ENCODE peak calls at places on chromosomes 2 and 18, in nine cellular contexts. G is HCT116; S is left ventricle myocardium inferior; T is neuronal stem cell; H is body of pancreas; W is Karpas-422; V is CD4-positive, CD25-positive, alpha-beta regulatory T cell; R is endodermal cell; N is GM23248. E is an unnamed sample.

GRCh38 chr2:209463226-209463625 is 39.4 kb downstream of the MAP2 start:
- DNase-seq in G (no peak), S (no peak), T (no peak), H (no peak), W (no peak), V (no peak), R (no peak), N (no peak), E (peak; percentile 7)

GRCh38 chr2:241855245-241855887 is 3.3 kb downstream of the PDCD1 start:
- DNase-seq in G (no peak), S (no peak), T (no peak), H (no peak), W (no peak), V (no peak), R (no peak), N (no peak), E (no peak)

GRCh38 chr2:129748653-129749052 is 230.8 kb upstream of the RAB6C start:
- DNase-seq in G (peak; percentile 18), S (no peak), T (no peak), H (peak; percentile 45), W (peak; percentile 65), V (no peak), R (peak; percentile 62), N (no peak), E (no peak)

GRCh38 chr18:37270046-37270665 is 295.4 kb downstream of the CELF4 start:
- DNase-seq in G (no peak), S (peak; percentile 35), T (peak; percentile 89), H (peak; percentile 55), W (peak; percentile 71), V (no peak), R (peak; percentile 88), N (peak; percentile 79), E (peak; percentile 82)

GRCh38 chr18:78611201-78611800 is 368.3 kb upstream of the SALL3 start:
- DNase-seq in G (no peak), S (no peak), T (no peak), H (no peak), W (no peak), V (no peak), R (peak; percentile 23), N (no peak), E (no peak)

GRCh38 chr2:197286805-197287595 is 23.6 kb downstream of the ANKRD44 start:
- DNase-seq in G (no peak), S (no peak), T (no peak), H (peak; percentile 45), W (peak; percentile 55), V (peak; percentile 53), R (no peak), N (peak; percentile 96), E (peak; percentile 93)

GRCh38 chr2:45273412-45274189 is 264.3 kb upstream of the SIX2 start:
- DNase-seq in G (no peak), S (no peak), T (no peak), H (peak; percentile 54), W (no peak), V (no peak), R (no peak), N (no peak), E (no peak)

GRCh38 chr18:77203071-77203470 is 46.6 kb upstream of the GALR1 start:
- DNase-seq in G (no peak), S (no peak), T (no peak), H (no peak), W (no peak), V (no peak), R (peak; percentile 73), N (peak; percentile 44), E (peak; percentile 42)

GRCh38 chr2:183495589-183496267 is 371.5 kb downstream of the NUP35 start:
- DNase-seq in G (no peak), S (no peak), T (no peak), H (no peak), W (peak; percentile 69), V (no peak), R (no peak), N (no peak), E (no peak)

GRCh38 chr2:88903744-88904353 is 212.4 kb downstream of the RPIA start:
- DNase-seq in G (peak; percentile 31), S (no peak), T (peak; percentile 57), H (no peak), W (no peak), V (no peak), R (no peak), N (peak; percentile 58), E (peak; percentile 33)

GRCh38 chr2:152097291-152098032 is 1.4 kb downstream of the CACNB4 start:
- DNase-seq in G (peak; percentile 13), S (no peak), T (peak; percentile 3), H (peak; percentile 14), W (no peak), V (no peak), R (peak; percentile 59), N (peak; percentile 57), E (peak; percentile 76)

GRCh38 chr2:85423525-85423924 is 5.0 kb downstream of the SH2D6 start:
- DNase-seq in G (no peak), S (no peak), T (no peak), H (no peak), W (peak; percentile 42), V (no peak), R (no peak), N (no peak), E (no peak)

GRCh38 chr2:48474599-48475298 is 55.2 kb upstream of the STON1 start:
- DNase-seq in G (no peak), S (no peak), T (no peak), H (no peak), W (no peak), V (no peak), R (no peak), N (no peak), E (peak; percentile 73)

GRCh38 chr18:3305933-3306332 is 44.0 kb downstream of the MYL12B start:
- DNase-seq in G (no peak), S (no peak), T (no peak), H (no peak), W (no peak), V (no peak), R (no peak), N (peak; percentile 41), E (peak; percentile 7)

GRCh38 chr2:111196435-111196834 is 75.7 kb downstream of the BCL2L11 start:
- DNase-seq in G (no peak), S (no peak), T (no peak), H (no peak), W (no peak), V (no peak), R (peak; percentile 14), N (no peak), E (no peak)

GRCh38 chr2:58204195-58204959 is 36.7 kb downstream of the FANCL start:
- DNase-seq in G (no peak), S (no peak), T (no peak), H (no peak), W (no peak), V (no peak), R (no peak), N (no peak), E (no peak)

GRCh38 chr2:69298261-69298660 is 88.8 kb downstream of the GFPT1 start:
- DNase-seq in G (no peak), S (no peak), T (no peak), H (no peak), W (no peak), V (no peak), R (no peak), N (peak; percentile 98), E (peak; percentile 73)
- H3K4me3 ChIP-seq in G (no peak overlapping the region), S (no peak overlapping the region), T (peak overlapping the region; percentile 41), H (no peak overlapping the region), W (no peak overlapping the region), V (no peak overlapping the region), R (no peak overlapping the region), N (peak overlapping the region; percentile 45), E (no peak overlapping the region)

GRCh38 chr2:66567742-66568141 is 132.8 kb downstream of the MEIS1 start:
- DNase-seq in G (no peak), S (no peak), T (no peak), H (no peak), W (peak; percentile 58), V (no peak), R (no peak), N (no peak), E (no peak)
- H3K4me1 ChIP-seq in G (no peaks in the 10 kb centered on the region), S (peaks cover 27% of the 10 kb centered on the region), T (peaks cover 42% of the 10 kb centered on the region), H (peaks cover 54% of the 10 kb centered on the region), W (peaks cover 91% of the 10 kb centered on the region), V (no peaks in the 10 kb centered on the region), R (no peaks in the 10 kb centered on the region), N (peaks cover 17% of the 10 kb centered on the region), E (peaks cover 25% of the 10 kb centered on the region)

GRCh38 chr18:41989508-41989907 is 34.5 kb downstream of the PIK3C3 start:
- DNase-seq in G (no peak), S (no peak), T (no peak), H (no peak), W (no peak), V (no peak), R (no peak), N (no peak), E (no peak)
- H3K4me3 ChIP-seq in G (no peak overlapping the region), S (no peak overlapping the region), T (no peak overlapping the region), H (no peak overlapping the region), W (no peak overlapping the region), V (no peak overlapping the region), R (no peak overlapping the region), N (no peak overlapping the region), E (no peak overlapping the region)

GRCh38 chr2:96207778-96208143 is 866 bp downstream of the STARD7 start:
- DNase-seq in G (no peak), S (no peak), T (no peak), H (no peak), W (no peak), V (no peak), R (no peak), N (no peak), E (peak; percentile 32)

GRCh38 chr2:96207073-96207777 is 1.4 kb downstream of the STARD7 start:
- DNase-seq in G (no peak), S (no peak), T (no peak), H (no peak), W (no peak), V (no peak), R (no peak), N (peak; percentile 69), E (peak; percentile 52)

GRCh38 chr2:96209011-96209728 is 543 bp upstream of the STARD7 start:
- DNase-seq in G (no peak), S (no peak), T (no peak), H (no peak), W (no peak), V (no peak), R (no peak), N (no peak), E (peak; percentile 5)

GRCh38 chr2:96209729-96210085 is 1.1 kb upstream of the STARD7 start:
- DNase-seq in G (no peak), S (no peak), T (no peak), H (no peak), W (no peak), V (no peak), R (no peak), N (no peak), E (no peak)

DNA sequence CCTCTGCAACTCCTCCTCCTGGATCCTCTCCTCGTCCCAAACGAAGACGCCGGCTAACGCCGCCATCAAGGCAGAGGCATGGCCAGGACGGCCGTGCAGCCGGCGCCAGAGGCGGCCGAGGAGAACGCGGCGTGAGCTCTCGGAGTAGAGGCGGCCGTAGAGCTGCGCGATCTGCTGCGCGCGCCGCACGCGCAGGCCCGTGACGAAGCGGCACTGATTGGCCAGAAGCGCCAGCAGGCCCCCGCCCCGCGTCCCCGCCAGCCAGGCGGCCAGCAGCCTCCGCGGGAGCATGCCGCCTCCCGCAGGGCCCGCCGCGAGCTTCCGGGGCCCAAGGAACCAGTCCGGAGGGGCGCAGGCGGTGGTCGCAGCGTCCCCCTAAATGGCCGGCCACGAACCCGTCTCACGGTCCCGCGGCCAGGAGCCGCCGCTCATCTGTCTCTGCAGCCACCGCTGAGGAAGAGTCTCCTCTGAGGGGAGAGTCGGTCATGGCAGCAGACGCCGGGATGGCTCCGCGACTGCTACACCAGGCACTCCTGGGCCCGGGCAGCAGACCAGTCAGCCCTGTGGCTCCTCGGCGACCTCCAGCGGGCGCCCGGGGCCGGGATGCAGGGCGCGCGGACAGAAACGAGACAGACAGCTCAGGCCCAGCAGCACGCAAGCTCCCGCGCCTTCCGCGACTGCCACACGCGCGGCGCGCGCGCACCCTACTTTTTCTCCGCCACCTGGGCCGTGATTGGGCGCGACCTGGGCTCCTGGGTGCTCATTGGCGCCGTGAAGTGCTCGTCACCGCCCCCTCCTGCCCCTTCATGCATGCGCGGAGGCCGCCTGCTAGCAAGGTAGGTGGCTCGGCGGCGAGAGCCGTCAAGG is at the start of gene STARD7:
- DNase-seq in G (peak; percentile 97), S (peak; percentile 100), T (peak; percentile 97), H (peak; percentile 99), W (peak; percentile 99), V (peak; percentile 92), R (peak; percentile 99), N (peak; percentile 98), E (peak; percentile 98)
- H3K4me1 ChIP-seq in G (peaks cover 30% of the 10 kb centered on the region), S (peaks cover 63% of the 10 kb centered on the region), T (peaks cover 18% of the 10 kb centered on the region), H (peaks cover 51% of the 10 kb centered on the region), W (peaks cover 69% of the 10 kb centered on the region), V (peaks cover 56% of the 10 kb centered on the region), R (peaks cover 2% of the 10 kb centered on the region), N (peaks cover 44% of the 10 kb centered on the region), E (peaks cover 50% of the 10 kb centered on the region)